ENCODE peak calls at places on chromosomes 7 and 10, in five cellular contexts. Q is T1000, U is HuH-7, T is adipocyte, M is EH. G is an unnamed sample.

GRCh38 chr10:17905491-17905890 is 46.2 kb upstream of the SLC39A12 start:
- DNase-seq in T (peak; percentile 38), M (no peak), U (no peak), Q (no peak), G (no peak)

GRCh38 chr10:1539216-1539615 is 198.1 kb downstream of the ADARB2 start:
- DNase-seq in M (no peak), Q (no peak), T (no peak), U (no peak), G (no peak)

GRCh38 chr10:98267894-98268693 is at the start of gene LOXL4:
- DNase-seq in T (peak; percentile 64), Q (no peak), M (peak; percentile 50), U (peak; percentile 48), G (peak; percentile 7)

GRCh38 chr7:73758581-73759138 is 11.4 kb downstream of the CLDN3 start:
- DNase-seq in M (no peak), U (no peak), T (no peak), Q (no peak), G (no peak)

GRCh38 chr10:134205-134742 is 981 bp upstream of the ZMYND11 start:
- DNase-seq in T (no peak), Q (no peak), U (peak; percentile 26), M (no peak), G (no peak)

GRCh38 chr10:59622320-59622901 is 87.2 kb downstream of the SLC16A9 start:
- DNase-seq in T (peak; percentile 67), M (peak; percentile 56), Q (peak; percentile 26), U (peak; percentile 14), G (peak; percentile 79)

GRCh38 chr7:117993377-117994003 is 120.2 kb upstream of the CTTNBP2 start:
- DNase-seq in Q (no peak), U (peak; percentile 49), M (no peak), T (peak; percentile 7), G (peak; percentile 4)

GRCh38 chr10:71598673-71599072 is 120.9 kb downstream of the C10orf105 start:
- DNase-seq in T (peak; percentile 59), Q (no peak), U (no peak), M (peak; percentile 64), G (peak; percentile 61)

GRCh38 chr7:8160250-8160649 is 101.7 kb downstream of the ICA1 start:
- DNase-seq in U (no peak), Q (no peak), T (no peak), M (no peak), G (no peak)

GRCh38 chr7:134514663-134515062 is 12.7 kb upstream of the AKR1B10 start:
- DNase-seq in T (peak; percentile 93), U (peak; percentile 50), M (peak; percentile 81), Q (peak; percentile 3), G (peak; percentile 90)

G was measured in fibroblast of pulmonary artery.